ENCODE peak calls at places on chromosome 21, in seven cellular contexts. C is NCI-H510A treated with DMSO at 0.1 percent for 48 hours, Y is neural progenitor cell, P is type B pancreatic cell, Q is WTC11, U is T-helper 2 cell, F is brain microvascular endothelial cell. B is an unnamed sample.

GRCh38 chr21:43921602-43921978 is 56.6 kb downstream of the AGPAT3 start:
- DNase-seq in U (peak), P (no peak), Q (no peak), Y (peak), C (no peak), F (no peak), B (no peak)

GRCh38 chr21:46125846-46126301 is 28.0 kb downstream of the COL6A2 start:
- DNase-seq in U (no peak), Q (peak), C (no peak), P (no peak), Y (no peak), F (no peak), B (no peak)

GRCh38 chr21:31878831-31879230 is 6.0 kb downstream of the HUNK start:
- DNase-seq in C (no peak), F (no peak), P (no peak), Y (no peak), U (no peak), Q (no peak), B (no peak)

GRCh38 chr21:25503981-25504380 is 103.3 kb downstream of the MRPL39 start:
- DNase-seq in F (no peak), C (no peak), Y (no peak), Q (no peak), U (no peak), P (no peak), B (no peak)

GRCh38 chr21:34046917-34047316 is 26.5 kb upstream of the MRPS6 start:
- DNase-seq in U (no peak), F (no peak), Q (no peak), P (no peak), Y (no peak), C (no peak), B (no peak)

GRCh38 chr21:15221799-15222386 is 157.1 kb upstream of the NRIP1 start:
- DNase-seq in F (peak), P (no peak), Q (peak), Y (peak), U (no peak), C (no peak), B (no peak)

GRCh38 chr21:26032263-26032662 is 138.3 kb downstream of the APP start:
- DNase-seq in C (no peak), P (no peak), F (no peak), Y (no peak), U (no peak), Q (no peak), B (no peak)

GRCh38 chr21:46294647-46295176 is 8.6 kb downstream of the YBEY start:
- DNase-seq in Q (no peak), Y (no peak), P (no peak), C (no peak), U (no peak), F (peak), B (no peak)

GRCh38 chr21:31108969-31109368 is 70.7 kb upstream of the KRTAP19-8 start:
- DNase-seq in Q (no peak), C (no peak), Y (peak), F (no peak), P (no peak), U (no peak), B (no peak)

GRCh38 chr21:27388835-27389234 is 421.9 kb upstream of the ADAMTS5 start:
- DNase-seq in Y (no peak), F (no peak), Q (no peak), U (no peak), P (no peak), C (no peak), B (no peak)

GRCh38 chr21:37165606-37166005 is 92.6 kb downstream of the TTC3 start:
- DNase-seq in F (no peak), U (no peak), Q (no peak), Y (no peak), P (no peak), C (no peak), B (no peak)

GRCh38 chr21:33682992-33683627 is 40.8 kb downstream of the ITSN1 start:
- DNase-seq in Y (no peak), U (no peak), C (no peak), Q (no peak), P (no peak), F (peak), B (no peak)

GRCh38 chr21:46111857-46112730 is 14.2 kb downstream of the COL6A2 start:
- DNase-seq in Q (no peak), P (peak), Y (no peak), U (no peak), F (no peak), C (no peak), B (no peak)

GRCh38 chr21:32253215-32253641 is 25.6 kb downstream of the MIS18A start:
- DNase-seq in P (no peak), Y (no peak), C (no peak), Q (no peak), U (no peak), F (no peak), B (no peak)

GRCh38 chr21:42357307-42357706 is 6.5 kb upstream of the TFF2 start:
- DNase-seq in P (no peak), U (no peak), Y (no peak), Q (no peak), F (no peak), C (no peak), B (no peak)

GRCh38 chr21:14862794-14863720 is 201.7 kb downstream of the NRIP1 start:
- DNase-seq in Y (peak), Q (no peak), U (no peak), F (no peak), P (no peak), C (peak), B (no peak)

GRCh38 chr21:32576011-32576410 is 9.3 kb downstream of the TCP10L start:
- DNase-seq in Y (no peak), C (no peak), P (peak), U (no peak), F (no peak), Q (no peak), B (no peak)

GRCh38 chr21:22120616-22121266 is 1122.5 kb downstream of the NCAM2 start:
- DNase-seq in U (no peak), Y (peak), F (no peak), Q (peak), C (no peak), P (no peak), B (no peak)

GRCh38 chr21:41593784-41594138 is 85.8 kb upstream of the TMPRSS2 start:
- DNase-seq in F (no peak), C (no peak), U (no peak), Y (no peak), P (no peak), Q (no peak), B (no peak)

GRCh38 chr21:34795152-34796141 is 126.7 kb downstream of the CLIC6 start:
- DNase-seq in Y (no peak), U (no peak), F (no peak), Q (no peak), P (no peak), C (peak), B (no peak)

GRCh38 chr21:8991088-8991907 is 1530.1 kb upstream of the TPTE start:
- DNase-seq in C (peak), Q (no peak), U (no peak), Y (no peak), F (no peak), P (no peak), B (no peak)

GRCh38 chr21:36709030-36709867 is 10.3 kb downstream of the SIM2 start:
- DNase-seq in Q (peak), U (no peak), P (peak), Y (peak), F (no peak), C (no peak), B (no peak)

GRCh38 chr21:31370893-31371652 is 27.0 kb upstream of the TIAM1 start:
- DNase-seq in P (no peak), F (no peak), Y (no peak), Q (no peak), U (no peak), C (no peak), B (no peak)

GRCh38 chr21:34522284-34522683 is 10.3 kb upstream of the KCNE1 start:
- DNase-seq in F (no peak), P (no peak), C (no peak), U (no peak), Q (no peak), Y (no peak), B (no peak)

GRCh38 chr21:35921471-35921870 is 138.9 kb downstream of the SETD4 start:
- DNase-seq in C (peak), P (no peak), U (no peak), Q (no peak), F (no peak), Y (no peak), B (no peak)

GRCh38 chr21:36480618-36481017 is 696 bp upstream of the CLDN14 start:
- DNase-seq in P (no peak), Y (no peak), U (no peak), F (no peak), C (no peak), Q (no peak), B (no peak)

GRCh38 chr21:25518491-25518911 is 88.8 kb downstream of the MRPL39 start:
- DNase-seq in Y (peak), P (no peak), F (no peak), C (no peak), Q (peak), U (no peak), B (no peak)

GRCh38 chr21:26952274-26953066 is 14.4 kb downstream of the ADAMTS5 start:
- DNase-seq in Y (peak), F (no peak), P (no peak), C (no peak), Q (no peak), U (no peak), B (no peak)

GRCh38 chr21:16842716-16843115 is 670.1 kb upstream of the CXADR start:
- DNase-seq in C (no peak), U (no peak), F (no peak), Y (no peak), P (no peak), Q (no peak), B (peak)

GRCh38 chr21:45592208-45592619 is 50.0 kb upstream of the SLC19A1 start:
- DNase-seq in Q (peak), Y (no peak), P (no peak), C (no peak), U (peak), F (no peak), B (peak)

B was measured in G401.